ENCODE peak calls at places on chromosomes 13 and 19, in eight cellular contexts. Y is NCI-H1436; P is activated naive CD8-positive, alpha-beta T cell treated with anti-CD3 and anti-CD28 coated beads, Interleukin-2, amount 50 U/mL, for 24 hours; N is coronary artery; U is midbrain; Z is AG08395; W is psoas muscle; I is upper lobe of right lung. O is an unnamed sample.
A peak's percentile ranks its signal among the peaks of the same experiment; 100 is the strongest.

GRCh38 chr19:57348136-57348535 is 2.9 kb upstream of the ZNF304 start:
- DNase-seq in Y (no peak), P (no peak), N (no peak), U (no peak), Z (peak; percentile 44), W (no peak), I (no peak), O (no peak)

GRCh38 chr13:95133498-95133897 is 167.8 kb downstream of the ABCC4 start:
- DNase-seq in Y (no peak), P (no peak), N (no peak), U (no peak), Z (no peak), W (no peak), I (no peak), O (no peak)

GRCh38 chr19:14147797-14148605 is 11.6 kb upstream of the ASF1B start:
- DNase-seq in Y (peak; percentile 32), P (peak; percentile 66), N (no peak), U (peak; percentile 69), Z (peak; percentile 89), W (peak; percentile 72), I (peak; percentile 85), O (no peak)

GRCh38 chr19:47373246-47374240 is 24.4 kb downstream of the DHX34 start:
- DNase-seq in Y (no peak), P (no peak), N (no peak), U (no peak), Z (no peak), W (no peak), I (no peak), O (no peak)

GRCh38 chr13:98839826-98840769 is 87.6 kb upstream of the SLC15A1 start:
- DNase-seq in Y (peak; percentile 40), P (peak; percentile 57), N (no peak), U (peak; percentile 67), Z (peak; percentile 87), W (peak; percentile 44), I (peak; percentile 74), O (no peak)

GRCh38 chr13:52846567-52847321 is 1.7 kb downstream of the PCDH8 start:
- DNase-seq in Y (no peak), P (peak; percentile 51), N (no peak), U (peak; percentile 75), Z (peak; percentile 16), W (peak; percentile 50), I (peak; percentile 73), O (no peak)

GRCh38 chr19:38239816-38240215 is 15.8 kb upstream of the DPF1 start:
- DNase-seq in Y (no peak), P (no peak), N (no peak), U (no peak), Z (no peak), W (no peak), I (no peak), O (no peak)

GRCh38 chr13:112849500-112849899 is 119.5 kb upstream of the MCF2L start:
- DNase-seq in Y (peak; percentile 86), P (no peak), N (no peak), U (no peak), Z (no peak), W (no peak), I (no peak), O (no peak)

GRCh38 chr13:51112771-51113170 is 1.7 kb upstream of the C13orf42 start:
- DNase-seq in Y (no peak), P (no peak), N (no peak), U (no peak), Z (no peak), W (no peak), I (no peak), O (no peak)

O was measured in osteocyte.